ENCODE peak calls at places on chromosomes 16 and 17, in nine cellular contexts. Q is progenitor cell of endocrine pancreas; T is HS-5; B is HCEC 1CT; F is keratinocyte; Y is T1000; C is brain microvascular endothelial cell; E is activated naive CD8-positive, alpha-beta T cell treated with anti-CD3 and anti-CD28 coated beads, Interleukin-2, amount 10 ng/mL, durations not matched to agents 7 days and 5 days; O is T-helper 1 cell. J is an unnamed sample.
A peak's percentile ranks its signal among the peaks of the same experiment; 100 is the strongest.

GRCh38 chr17:7475764-7476422 is 3.5 kb downstream of the ZBTB4 start:
- DNase-seq in Q (no peak), T (no peak), B (no peak), F (no peak), Y (no peak), C (no peak), E (no peak), O (no peak), J (no peak)

GRCh38 chr16:22008215-22009142 is 568 bp downstream of the MOSMO start:
- DNase-seq in Q (peak; percentile 38), T (no peak), B (no peak), F (no peak), Y (no peak), C (no peak), E (peak; percentile 59), O (peak; percentile 18), J (no peak)

GRCh38 chr17:16351831-16352230 is 1.4 kb downstream of the CENPV start:
- DNase-seq in Q (no peak), T (no peak), B (peak; percentile 64), F (no peak), Y (no peak), C (peak; percentile 16), E (no peak), O (no peak), J (no peak)

GRCh38 chr17:80243526-80244433 is 16.9 kb upstream of the RNF213 start:
- DNase-seq in Q (no peak), T (no peak), B (no peak), F (no peak), Y (no peak), C (no peak), E (no peak), O (no peak), J (no peak)

GRCh38 chr16:1859650-1860049 is 12.3 kb downstream of the MEIOB start:
- DNase-seq in Q (no peak), T (no peak), B (no peak), F (no peak), Y (no peak), C (no peak), E (no peak), O (no peak), J (no peak)

GRCh38 chr17:3678821-3679175 is 10.2 kb downstream of the EMC6 start:
- DNase-seq in Q (no peak), T (no peak), B (no peak), F (no peak), Y (no peak), C (no peak), E (no peak), O (no peak), J (no peak)

GRCh38 chr16:27290582-27290981 is 22.0 kb upstream of the NSMCE1 start:
- DNase-seq in Q (no peak), T (no peak), B (no peak), F (no peak), Y (no peak), C (no peak), E (no peak), O (no peak), J (no peak)

GRCh38 chr17:63927464-63928171 is 4.5 kb downstream of the CD79B start:
- DNase-seq in Q (no peak), T (no peak), B (no peak), F (no peak), Y (no peak), C (no peak), E (no peak), O (no peak), J (no peak)

GRCh38 chr17:33647976-33648375 is 354.9 kb upstream of the ASIC2 start:
- DNase-seq in Q (no peak), T (no peak), B (no peak), F (no peak), Y (no peak), C (peak; percentile 16), E (no peak), O (peak; percentile 30), J (no peak)

GRCh38 chr17:7038025-7038862 is 2.4 kb downstream of the SLC16A13 start:
- DNase-seq in Q (no peak), T (no peak), B (no peak), F (no peak), Y (no peak), C (no peak), E (no peak), O (no peak), J (no peak)

GRCh38 chr17:19290047-19290705 is 53.0 kb downstream of the EPN2 start:
- DNase-seq in Q (no peak), T (no peak), B (no peak), F (no peak), Y (no peak), C (no peak), E (no peak), O (no peak), J (no peak)